ENCODE peak calls at places on chromosomes 12 and 14, in six cellular contexts. C, K, V, X, Z and Q are unnamed samples.

GRCh38 chr14:36091096-36091495 is 85.4 kb downstream of the PTCSC3 start:
- DNase-seq in C (peak; percentile 56), K (no peak), V (peak; percentile 4), X (no peak), Z (peak; percentile 89), Q (no peak)

GRCh38 chr12:130064999-130065398 is 97.3 kb upstream of the FZD10 start:
- DNase-seq in C (no peak), K (no peak), V (no peak), X (no peak), Z (no peak), Q (no peak)

GRCh38 chr12:91973813-91974212 is 171.8 kb downstream of the BTG1 start:
- DNase-seq in C (no peak), K (no peak), V (no peak), X (no peak), Z (no peak), Q (no peak)

GRCh38 chr12:59787610-59788009 is 191.8 kb downstream of the SLC16A7 start:
- DNase-seq in C (no peak), K (no peak), V (no peak), X (no peak), Z (peak; percentile 2), Q (no peak)

GRCh38 chr12:99192489-99192888 is 455.1 kb upstream of the GARIN6 start:
- DNase-seq in C (no peak), K (no peak), V (no peak), X (no peak), Z (no peak), Q (no peak)

GRCh38 chr14:20560961-20561360 is at the start of gene RNASE9:
- DNase-seq in C (no peak), K (no peak), V (no peak), X (no peak), Z (no peak), Q (no peak)

GRCh38 chr14:106094654-106095189 is 568.3 kb downstream of the TMEM121 start:
- DNase-seq in C (no peak), K (no peak), V (peak; percentile 78), X (no peak), Z (no peak), Q (no peak)

GRCh38 chr12:111558107-111558376 is 41.1 kb downstream of the ATXN2 start:
- DNase-seq in C (no peak), K (no peak), V (no peak), X (no peak), Z (no peak), Q (no peak)

GRCh38 chr14:85531141-85531593 is 1.2 kb downstream of the FLRT2 start:
- DNase-seq in C (no peak), K (no peak), V (no peak), X (peak; percentile 38), Z (peak; percentile 15), Q (no peak)

GRCh38 chr14:71319646-71320045 is 412.4 kb downstream of the PCNX1 start:
- DNase-seq in C (no peak), K (no peak), V (peak; percentile 24), X (no peak), Z (peak; percentile 13), Q (peak; percentile 55)

DNA sequence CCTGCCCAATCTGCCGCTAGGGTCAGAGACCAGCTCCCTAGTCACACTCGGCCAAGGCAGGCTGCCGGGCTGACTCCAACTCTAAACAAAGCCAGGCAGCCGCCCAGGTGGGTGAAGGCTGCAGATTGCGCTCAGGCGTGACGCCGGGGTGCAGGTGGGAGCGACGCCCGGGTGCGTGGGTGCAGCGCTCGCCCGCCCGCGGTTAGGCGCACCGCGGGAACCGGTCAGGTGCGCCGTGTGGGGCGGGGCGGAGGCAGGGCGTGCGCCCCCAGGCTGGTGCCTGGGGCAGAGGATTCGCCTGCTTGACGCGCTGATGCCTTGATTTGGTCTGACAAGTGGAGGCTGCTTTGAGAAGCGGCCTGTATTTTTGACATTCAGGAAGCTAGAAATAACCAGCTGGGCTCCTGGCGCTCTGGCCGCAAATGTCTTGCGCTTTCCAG is 126.7 kb upstream of the HIF1A start:
- DNase-seq in C (no peak), K (peak; percentile 77), V (peak; percentile 79), X (peak; percentile 58), Z (no peak), Q (peak; percentile 80)
- TF ChIP-seq CTCF in C (no peak), K (no peak), V (no peak), X (peak; percentile 20), Z (no peak), Q (peak; percentile 9)

GRCh38 chr14:52348279-52348678 is 34.2 kb downstream of the PTGER2 start:
- DNase-seq in C (no peak), K (no peak), V (no peak), X (no peak), Z (no peak), Q (no peak)
- H3K4me3 ChIP-seq in C (no peak overlapping the region), K (no peak overlapping the region), V (no peak overlapping the region), X (no peak overlapping the region), Z (no peak overlapping the region), Q (no peak overlapping the region)

DNA sequence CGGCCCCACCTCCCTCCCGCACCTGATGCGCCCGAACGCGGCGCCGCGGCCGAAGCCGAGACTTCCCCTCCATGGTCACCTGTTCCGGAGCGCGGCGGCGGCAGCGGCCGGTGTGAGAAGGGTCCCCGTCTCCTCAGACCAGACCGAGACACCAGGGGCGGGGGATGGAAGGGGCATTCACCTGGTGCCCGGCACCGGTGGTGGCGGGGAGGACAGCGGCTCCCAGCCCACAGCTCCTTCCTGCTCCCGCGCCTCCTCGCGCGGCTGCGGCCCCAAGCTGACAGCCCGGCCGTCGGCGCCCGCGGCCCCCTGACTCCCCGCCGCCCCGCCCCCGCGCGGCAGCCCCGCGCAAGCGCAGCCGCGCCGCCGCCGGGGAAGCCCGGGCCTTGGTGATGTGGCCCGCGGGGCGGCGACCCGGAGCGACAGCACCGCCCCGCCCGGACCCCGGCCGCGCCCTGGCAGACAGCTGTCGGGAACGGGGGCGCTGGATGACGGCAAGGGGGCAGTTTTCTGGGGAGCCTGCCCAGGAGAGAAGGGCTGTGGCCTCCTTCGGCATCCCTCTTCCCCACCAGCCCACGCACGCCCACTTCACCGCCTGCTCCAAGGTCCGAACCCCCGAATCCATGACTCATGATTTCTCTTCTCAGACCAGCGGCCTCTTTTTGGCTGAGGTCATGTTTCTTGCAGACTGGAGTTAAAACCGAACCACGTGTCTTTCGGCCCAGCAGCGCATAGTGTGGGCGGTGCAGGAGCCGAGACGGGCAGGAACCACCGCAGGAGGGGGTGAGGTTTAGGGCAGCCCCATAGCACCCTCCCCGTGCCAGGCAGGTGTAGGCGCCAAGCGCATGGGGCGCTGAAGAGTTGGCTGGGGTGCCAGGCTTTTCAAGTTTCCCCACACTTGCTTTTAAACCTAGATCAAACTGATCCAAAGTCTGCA is at the start of gene SLC41A2:
- DNase-seq in C (peak; percentile 55), K (peak; percentile 86), V (peak; percentile 75), X (peak; percentile 78), Z (peak; percentile 93), Q (peak; percentile 89)
- TF ChIP-seq CTCF in C (no peak), K (no peak), V (no peak), X (no peak), Z (no peak), Q (peak; percentile 29)

GRCh38 chr12:1573960-1574862 is 20.2 kb downstream of the FBXL14 start:
- DNase-seq in C (no peak), K (no peak), V (peak; percentile 12), X (no peak), Z (no peak), Q (no peak)

GRCh38 chr12:1575799-1576401 is 18.5 kb downstream of the FBXL14 start:
- DNase-seq in C (no peak), K (no peak), V (peak; percentile 48), X (no peak), Z (no peak), Q (no peak)

GRCh38 chr12:1576410-1577240 is 17.8 kb downstream of the FBXL14 start:
- DNase-seq in C (peak; percentile 86), K (no peak), V (no peak), X (peak; percentile 66), Z (no peak), Q (no peak)

GRCh38 chr12:1575287-1575798 is 19.0 kb downstream of the FBXL14 start:
- DNase-seq in C (no peak), K (no peak), V (no peak), X (no peak), Z (no peak), Q (no peak)

DNA sequence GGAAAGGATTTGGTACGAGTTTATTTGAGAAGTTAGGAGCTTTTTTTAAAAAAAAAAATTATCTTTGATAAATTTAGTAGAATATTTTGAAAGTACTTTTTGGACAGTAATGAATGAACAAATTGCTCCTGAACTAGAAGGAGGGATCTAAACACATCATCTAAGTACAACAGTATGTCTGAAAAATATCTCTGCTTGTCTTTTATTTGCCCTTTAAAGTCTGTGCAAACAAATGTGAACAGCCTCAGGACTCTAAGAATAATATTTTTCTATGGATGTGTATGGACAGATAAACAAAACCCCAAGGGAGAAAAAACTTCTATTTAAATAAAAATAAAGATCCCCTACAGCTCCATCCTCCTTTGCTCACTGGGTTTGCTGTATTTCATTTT is 19.5 kb downstream of the FBXL14 start:
- DNase-seq in C (no peak), K (no peak), V (no peak), X (no peak), Z (no peak), Q (no peak)
- H3K4me3 ChIP-seq in C (no peak overlapping the region), K (no peak overlapping the region), V (no peak overlapping the region), X (no peak overlapping the region), Z (no peak overlapping the region), Q (no peak overlapping the region)

GRCh38 chr12:65673732-65674131 is 150.6 kb upstream of the HMGA2 start:
- DNase-seq in C (no peak), K (no peak), V (no peak), X (no peak), Z (no peak), Q (no peak)
- TF ChIP-seq CTCF in C (no peak), K (no peak), V (no peak), X (peak; percentile 42), Z (peak; percentile 47), Q (no peak)

DNA sequence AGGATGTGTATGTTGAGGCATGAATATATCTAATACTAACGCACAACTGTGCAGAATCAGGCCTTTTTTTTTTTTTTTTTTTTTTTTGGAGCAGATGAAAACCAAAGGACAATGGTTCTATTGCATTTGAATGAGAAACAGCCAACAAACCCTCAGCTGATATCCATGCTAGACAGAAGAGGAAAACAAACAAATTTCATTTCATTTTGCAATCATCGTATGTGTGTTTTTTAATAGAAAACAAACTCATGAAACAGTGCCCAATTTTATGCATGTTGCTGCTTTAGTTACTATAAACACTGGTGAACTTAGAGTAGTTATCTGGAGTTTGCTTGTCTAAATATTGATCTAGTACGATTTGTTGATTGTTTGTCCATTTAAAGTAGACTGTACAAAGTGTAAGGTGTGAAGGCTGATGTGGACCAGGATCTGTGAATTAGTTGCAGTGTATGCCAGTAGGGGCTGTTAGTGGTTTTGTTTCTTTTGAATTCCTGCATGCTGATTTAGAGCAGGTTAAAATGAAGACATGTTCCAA is 166.6 kb downstream of the KITLG start:
- DNase-seq in C (no peak), K (no peak), V (no peak), X (no peak), Z (no peak), Q (no peak)
- H3K4me3 ChIP-seq in C (no peak overlapping the region), K (no peak overlapping the region), V (no peak overlapping the region), X (no peak overlapping the region), Z (no peak overlapping the region), Q (no peak overlapping the region)

DNA sequence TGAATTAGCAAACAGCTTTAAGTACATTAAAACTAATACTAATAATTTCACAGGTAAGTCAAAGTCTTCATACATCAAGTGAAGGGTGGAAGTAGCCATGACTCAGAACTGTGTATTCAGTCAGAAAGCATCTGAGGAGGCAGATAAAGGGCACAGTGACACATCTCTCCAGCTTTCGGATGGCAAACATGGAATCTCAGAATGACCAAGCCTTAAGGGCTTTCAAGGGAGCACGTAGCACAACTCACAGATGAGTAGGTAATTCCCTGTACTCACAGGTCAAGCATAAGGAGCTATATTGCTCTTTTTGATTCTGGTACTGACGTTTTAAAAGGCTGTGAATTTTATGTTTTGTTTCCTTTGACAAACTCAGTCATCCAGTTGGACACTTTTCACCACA is 56.0 kb downstream of the MDGA2 start:
- DNase-seq in C (no peak), K (no peak), V (no peak), X (no peak), Z (no peak), Q (no peak)
- TF ChIP-seq CTCF in C (no peak), K (no peak), V (no peak), X (no peak), Z (no peak), Q (no peak)